ENCODE peak calls at places on chromosomes 1 and 21, in seven cellular contexts. One of them, this sample, is unnamed.
A peak's percentile ranks its signal among the peaks of the same experiment; 100 is the strongest.

GRCh38 chr1:28663871-28664470 is 4.6 kb upstream of the GMEB1 start:
- DNase-seq in NCI-H1694 treated with DMSO at 0.1 percent for 48 hours: peak; percentile 77
- DNase-seq in AG08395: no peak
- DNase-seq in EH: no peak
- DNase-seq in heart right ventricle: no peak
- DNase-seq in neural progenitor cell: no peak
- DNase-seq in adipocyte: no peak
- DNase-seq in this sample: no peak

GRCh38 chr1:57340361-57341192 is 83.3 kb downstream of the DAB1 start:
- DNase-seq in NCI-H1694 treated with DMSO at 0.1 percent for 48 hours: no peak
- DNase-seq in AG08395: no peak
- DNase-seq in EH: no peak
- DNase-seq in heart right ventricle: no peak
- DNase-seq in neural progenitor cell: no peak
- DNase-seq in adipocyte: no peak
- DNase-seq in this sample: no peak

GRCh38 chr1:44417351-44418021 is 12.4 kb downstream of the RNF220 start:
- DNase-seq in NCI-H1694 treated with DMSO at 0.1 percent for 48 hours: no peak
- DNase-seq in AG08395: peak; percentile 37
- DNase-seq in EH: peak; percentile 28
- DNase-seq in heart right ventricle: no peak
- DNase-seq in neural progenitor cell: peak; percentile 95
- DNase-seq in adipocyte: no peak
- DNase-seq in this sample: no peak

GRCh38 chr1:47578026-47578861 is 140.4 kb downstream of the FOXD2 start:
- DNase-seq in NCI-H1694 treated with DMSO at 0.1 percent for 48 hours: no peak
- DNase-seq in AG08395: no peak
- DNase-seq in EH: peak; percentile 14
- DNase-seq in heart right ventricle: peak; percentile 39
- DNase-seq in neural progenitor cell: no peak
- DNase-seq in adipocyte: no peak
- DNase-seq in this sample: no peak

GRCh38 chr1:191572479-191572878 is 585.8 kb upstream of the RGS18 start:
- DNase-seq in NCI-H1694 treated with DMSO at 0.1 percent for 48 hours: no peak
- DNase-seq in AG08395: no peak
- DNase-seq in EH: no peak
- DNase-seq in heart right ventricle: no peak
- DNase-seq in neural progenitor cell: no peak
- DNase-seq in adipocyte: no peak
- DNase-seq in this sample: no peak

GRCh38 chr1:1664941-1665814 is 6.4 kb upstream of the CDK11B start:
- DNase-seq in NCI-H1694 treated with DMSO at 0.1 percent for 48 hours: no peak
- DNase-seq in AG08395: no peak
- DNase-seq in EH: no peak
- DNase-seq in heart right ventricle: no peak
- DNase-seq in neural progenitor cell: no peak
- DNase-seq in adipocyte: no peak
- DNase-seq in this sample: no peak

GRCh38 chr1:190957565-190957964 is 479.9 kb upstream of the BRINP3 start:
- DNase-seq in NCI-H1694 treated with DMSO at 0.1 percent for 48 hours: peak; percentile 10
- DNase-seq in AG08395: no peak
- DNase-seq in EH: no peak
- DNase-seq in heart right ventricle: no peak
- DNase-seq in neural progenitor cell: no peak
- DNase-seq in adipocyte: peak; percentile 28
- DNase-seq in this sample: peak; percentile 2

GRCh38 chr1:155324717-155325595 is 4.3 kb downstream of the RUSC1 start:
- DNase-seq in NCI-H1694 treated with DMSO at 0.1 percent for 48 hours: peak; percentile 51
- DNase-seq in AG08395: peak; percentile 65
- DNase-seq in EH: peak; percentile 63
- DNase-seq in heart right ventricle: peak; percentile 37
- DNase-seq in neural progenitor cell: peak; percentile 88
- DNase-seq in adipocyte: peak; percentile 57
- DNase-seq in this sample: peak; percentile 44

GRCh38 chr1:170240409-170240808 is 94.7 kb downstream of the NTMT2 start:
- DNase-seq in NCI-H1694 treated with DMSO at 0.1 percent for 48 hours: no peak
- DNase-seq in AG08395: no peak
- DNase-seq in EH: no peak
- DNase-seq in heart right ventricle: no peak
- DNase-seq in neural progenitor cell: no peak
- DNase-seq in adipocyte: no peak
- DNase-seq in this sample: no peak

GRCh38 chr1:91502882-91503184 is 2.2 kb downstream of the CDC7 start:
- DNase-seq in NCI-H1694 treated with DMSO at 0.1 percent for 48 hours: peak; percentile 42
- DNase-seq in AG08395: no peak
- DNase-seq in EH: peak; percentile 50
- DNase-seq in heart right ventricle: no peak
- DNase-seq in neural progenitor cell: peak; percentile 23
- DNase-seq in adipocyte: no peak
- DNase-seq in this sample: no peak

GRCh38 chr1:34928865-34929496 is 469 bp downstream of the DLGAP3 start:
- DNase-seq in NCI-H1694 treated with DMSO at 0.1 percent for 48 hours: no peak
- DNase-seq in AG08395: no peak
- DNase-seq in EH: no peak
- DNase-seq in heart right ventricle: no peak
- DNase-seq in neural progenitor cell: no peak
- DNase-seq in adipocyte: peak; percentile 11
- DNase-seq in this sample: no peak

GRCh38 chr1:243926803-243927245 is 76.8 kb upstream of the AKT3 start:
- DNase-seq in NCI-H1694 treated with DMSO at 0.1 percent for 48 hours: no peak
- DNase-seq in AG08395: peak; percentile 82
- DNase-seq in EH: peak; percentile 99
- DNase-seq in heart right ventricle: no peak
- DNase-seq in neural progenitor cell: peak; percentile 36
- DNase-seq in adipocyte: peak; percentile 85
- DNase-seq in this sample: peak; percentile 94

GRCh38 chr1:59635057-59635456 is 179.7 kb upstream of the HOOK1 start:
- DNase-seq in NCI-H1694 treated with DMSO at 0.1 percent for 48 hours: no peak
- DNase-seq in AG08395: no peak
- DNase-seq in EH: no peak
- DNase-seq in heart right ventricle: no peak
- DNase-seq in neural progenitor cell: no peak
- DNase-seq in adipocyte: peak; percentile 21
- DNase-seq in this sample: no peak

GRCh38 chr21:14620152-14620551 is 74.0 kb upstream of the SAMSN1 start:
- DNase-seq in NCI-H1694 treated with DMSO at 0.1 percent for 48 hours: no peak
- DNase-seq in AG08395: no peak
- DNase-seq in EH: no peak
- DNase-seq in heart right ventricle: no peak
- DNase-seq in neural progenitor cell: no peak
- DNase-seq in adipocyte: no peak
- DNase-seq in this sample: no peak

GRCh38 chr1:107936498-107937481 is 28.2 kb downstream of the VAV3 start:
- DNase-seq in NCI-H1694 treated with DMSO at 0.1 percent for 48 hours: no peak
- DNase-seq in AG08395: peak; percentile 93
- DNase-seq in EH: peak; percentile 92
- DNase-seq in heart right ventricle: peak; percentile 51
- DNase-seq in neural progenitor cell: peak; percentile 25
- DNase-seq in adipocyte: peak; percentile 91
- DNase-seq in this sample: peak; percentile 76